ENCODE peak calls at places on chromosomes 2 and 18, in nine cellular contexts. One of them, this sample, is unnamed.

GRCh38 chr2:204321910-204322765 is 223.1 kb upstream of the PARD3B start:
- DNase-seq in astrocyte: peak; percentile 27
- DNase-seq in fibroblast of lung: peak; percentile 18
- DNase-seq in A673: peak; percentile 48
- DNase-seq in right cardiac atrium: no peak
- DNase-seq in IMR-90: peak; percentile 62
- DNase-seq in neuronal stem cell: no peak
- DNase-seq in heart right ventricle: no peak
- DNase-seq in mammary epithelial cell: peak; percentile 4
- DNase-seq in this sample: no peak

GRCh38 chr2:189466656-189467055 is 25.4 kb downstream of the WDR75 start:
- DNase-seq in A673: peak; percentile 53
- DNase-seq in right cardiac atrium: no peak
- DNase-seq in mammary epithelial cell: no peak
- DNase-seq in IMR-90: peak; percentile 50
- DNase-seq in fibroblast of lung: peak; percentile 58
- DNase-seq in heart right ventricle: no peak
- DNase-seq in neuronal stem cell: no peak
- DNase-seq in astrocyte: no peak
- DNase-seq in this sample: no peak

GRCh38 chr2:181876614-181877063 is 14.9 kb upstream of the ITPRID2 start:
- DNase-seq in mammary epithelial cell: peak; percentile 98
- DNase-seq in fibroblast of lung: peak; percentile 51
- DNase-seq in astrocyte: peak; percentile 32
- DNase-seq in A673: no peak
- DNase-seq in heart right ventricle: no peak
- DNase-seq in IMR-90: peak; percentile 68
- DNase-seq in neuronal stem cell: no peak
- DNase-seq in right cardiac atrium: no peak
- DNase-seq in this sample: peak; percentile 53

GRCh38 chr2:45274190-45274926 is 265.1 kb upstream of the SIX2 start:
- DNase-seq in neuronal stem cell: peak; percentile 24
- DNase-seq in IMR-90: no peak
- DNase-seq in astrocyte: no peak
- DNase-seq in heart right ventricle: no peak
- DNase-seq in right cardiac atrium: no peak
- DNase-seq in fibroblast of lung: no peak
- DNase-seq in A673: no peak
- DNase-seq in mammary epithelial cell: no peak
- DNase-seq in this sample: no peak

GRCh38 chr2:149564983-149565382 is 22.6 kb downstream of the MMADHC start:
- DNase-seq in right cardiac atrium: no peak
- DNase-seq in IMR-90: no peak
- DNase-seq in heart right ventricle: no peak
- DNase-seq in mammary epithelial cell: no peak
- DNase-seq in fibroblast of lung: no peak
- DNase-seq in astrocyte: no peak
- DNase-seq in A673: no peak
- DNase-seq in neuronal stem cell: no peak
- DNase-seq in this sample: no peak

GRCh38 chr2:21331625-21332370 is 208.0 kb downstream of the TDRD15 start:
- DNase-seq in fibroblast of lung: no peak
- DNase-seq in A673: no peak
- DNase-seq in heart right ventricle: no peak
- DNase-seq in IMR-90: no peak
- DNase-seq in neuronal stem cell: no peak
- DNase-seq in astrocyte: no peak
- DNase-seq in mammary epithelial cell: no peak
- DNase-seq in right cardiac atrium: no peak
- DNase-seq in this sample: no peak

GRCh38 chr2:234792566-234792965 is 159.3 kb upstream of the SH3BP4 start:
- DNase-seq in A673: peak; percentile 76
- DNase-seq in mammary epithelial cell: no peak
- DNase-seq in astrocyte: peak; percentile 95
- DNase-seq in fibroblast of lung: no peak
- DNase-seq in right cardiac atrium: no peak
- DNase-seq in neuronal stem cell: peak; percentile 21
- DNase-seq in heart right ventricle: no peak
- DNase-seq in IMR-90: no peak
- DNase-seq in this sample: no peak

GRCh38 chr2:177245010-177245422 is 19.5 kb downstream of the NFE2L2 start:
- DNase-seq in neuronal stem cell: no peak
- DNase-seq in heart right ventricle: no peak
- DNase-seq in fibroblast of lung: peak; percentile 66
- DNase-seq in IMR-90: peak; percentile 88
- DNase-seq in A673: peak; percentile 78
- DNase-seq in mammary epithelial cell: no peak
- DNase-seq in astrocyte: peak; percentile 87
- DNase-seq in right cardiac atrium: no peak
- DNase-seq in this sample: no peak

GRCh38 chr18:3186678-3187658 is 32.8 kb downstream of the MYOM1 start:
- DNase-seq in right cardiac atrium: no peak
- DNase-seq in IMR-90: no peak
- DNase-seq in astrocyte: no peak
- DNase-seq in neuronal stem cell: no peak
- DNase-seq in A673: peak; percentile 35
- DNase-seq in fibroblast of lung: peak; percentile 27
- DNase-seq in mammary epithelial cell: no peak
- DNase-seq in heart right ventricle: no peak
- DNase-seq in this sample: no peak

GRCh38 chr2:102116675-102117471 is 25.7 kb upstream of the IL1R1 start:
- DNase-seq in right cardiac atrium: no peak
- DNase-seq in astrocyte: peak; percentile 45
- DNase-seq in A673: no peak
- DNase-seq in IMR-90: peak; percentile 28
- DNase-seq in heart right ventricle: no peak
- DNase-seq in neuronal stem cell: no peak
- DNase-seq in mammary epithelial cell: no peak
- DNase-seq in fibroblast of lung: peak; percentile 87
- DNase-seq in this sample: no peak

DNA sequence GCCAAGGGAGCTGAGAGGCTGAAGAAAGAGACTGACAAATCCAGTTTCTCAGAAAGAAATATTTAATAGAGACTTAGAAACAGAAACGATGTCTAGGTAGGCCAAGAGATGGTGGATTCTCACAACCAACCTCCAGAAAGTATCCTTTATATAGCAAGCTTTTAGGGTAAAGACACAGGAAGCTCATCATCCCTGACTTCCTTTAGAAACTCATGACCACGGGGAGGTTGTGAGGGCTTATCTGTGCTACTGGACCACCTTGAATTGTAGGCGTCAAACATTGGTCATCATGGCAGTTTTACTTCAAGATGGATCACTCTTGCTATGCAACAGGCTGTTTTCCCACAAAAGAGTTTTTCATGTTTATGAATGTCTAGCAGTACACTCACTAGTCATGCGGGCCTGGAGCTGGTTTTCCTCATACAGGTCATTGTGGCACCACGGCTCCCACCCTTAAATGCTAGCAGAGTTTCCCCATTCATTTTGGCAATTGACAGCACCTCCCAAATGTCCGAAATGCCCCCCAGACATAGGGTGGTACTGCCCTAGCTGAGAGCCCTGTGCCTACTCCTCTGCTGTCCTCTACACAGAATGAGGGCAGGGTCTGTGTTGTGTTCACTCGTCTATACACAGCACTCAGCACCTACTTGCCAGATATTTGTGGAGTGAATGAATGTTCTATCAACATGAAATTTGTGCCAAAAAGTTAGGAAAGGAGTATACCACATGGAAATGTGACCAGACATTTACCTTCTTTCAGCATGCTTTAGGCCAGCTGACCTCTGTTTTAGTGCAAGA is 89.0 kb downstream of the TMEM247 start:
- DNase-seq in astrocyte: peak; percentile 19
- DNase-seq in right cardiac atrium: no peak
- DNase-seq in mammary epithelial cell: no peak
- DNase-seq in heart right ventricle: no peak
- DNase-seq in neuronal stem cell: no peak
- DNase-seq in IMR-90: no peak
- DNase-seq in A673: no peak
- DNase-seq in fibroblast of lung: no peak
- DNase-seq in this sample: no peak
- H3K4me3 ChIP-seq in astrocyte: no peak overlapping the region
- H3K4me3 ChIP-seq in right cardiac atrium: no peak overlapping the region
- H3K4me3 ChIP-seq in mammary epithelial cell: no peak overlapping the region
- H3K4me3 ChIP-seq in heart right ventricle: no peak overlapping the region
- H3K4me3 ChIP-seq in neuronal stem cell: no peak overlapping the region
- H3K4me3 ChIP-seq in IMR-90: no peak overlapping the region
- H3K4me3 ChIP-seq in A673: no peak overlapping the region
- H3K4me3 ChIP-seq in fibroblast of lung: no peak overlapping the region
- H3K4me3 ChIP-seq in this sample: no peak overlapping the region

DNA sequence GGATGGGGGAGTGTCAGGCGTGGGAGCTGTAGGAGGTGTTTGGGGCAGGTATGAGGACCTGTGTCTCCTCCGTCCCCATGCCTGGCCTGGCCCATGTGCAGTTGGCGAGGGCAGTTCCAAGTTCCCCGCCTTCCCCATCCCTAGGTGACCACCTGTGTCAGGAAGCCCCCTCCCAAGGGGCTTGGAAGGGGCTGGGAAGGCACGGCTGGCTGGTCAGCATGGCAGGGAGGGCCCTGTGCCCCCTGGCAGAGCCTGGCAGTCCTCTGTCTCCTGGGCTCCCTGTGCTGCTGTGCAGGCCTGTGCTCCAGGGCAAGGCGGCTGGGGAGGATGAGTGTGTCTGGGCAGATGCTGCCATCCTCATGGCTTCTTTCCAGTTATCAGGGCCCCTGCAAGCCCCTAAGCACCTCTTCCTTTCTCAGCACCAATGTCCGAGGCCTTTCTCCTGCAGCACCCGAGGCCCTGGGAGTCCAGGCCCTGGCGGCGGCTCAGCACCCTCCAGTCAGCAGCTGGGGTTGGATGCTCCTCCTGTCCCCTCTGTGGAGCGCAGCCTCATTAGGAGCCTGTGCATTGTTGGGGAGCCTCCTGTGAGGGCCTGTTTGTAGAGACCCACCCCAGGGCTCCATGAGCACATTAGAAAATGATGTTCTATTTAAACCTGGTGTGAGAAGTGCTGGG is 101.7 kb downstream of the FAM210A start:
- DNase-seq in heart right ventricle: no peak
- DNase-seq in right cardiac atrium: no peak
- DNase-seq in mammary epithelial cell: no peak
- DNase-seq in A673: no peak
- DNase-seq in neuronal stem cell: no peak
- DNase-seq in IMR-90: no peak
- DNase-seq in fibroblast of lung: no peak
- DNase-seq in astrocyte: no peak
- DNase-seq in this sample: no peak
- H3K27me3 ChIP-seq in heart right ventricle: no peaks in the 10 kb centered on the region
- H3K27me3 ChIP-seq in right cardiac atrium: no peaks in the 10 kb centered on the region
- H3K27me3 ChIP-seq in mammary epithelial cell: no peaks in the 10 kb centered on the region
- H3K27me3 ChIP-seq in A673: no peaks in the 10 kb centered on the region
- H3K27me3 ChIP-seq in neuronal stem cell: peaks cover 63% of the 10 kb centered on the region
- H3K27me3 ChIP-seq in IMR-90: peaks cover 15% of the 10 kb centered on the region
- H3K27me3 ChIP-seq in fibroblast of lung: no peaks in the 10 kb centered on the region
- H3K27me3 ChIP-seq in astrocyte: peaks cover 3% of the 10 kb centered on the region
- H3K27me3 ChIP-seq in this sample: peaks cover 6% of the 10 kb centered on the region

DNA sequence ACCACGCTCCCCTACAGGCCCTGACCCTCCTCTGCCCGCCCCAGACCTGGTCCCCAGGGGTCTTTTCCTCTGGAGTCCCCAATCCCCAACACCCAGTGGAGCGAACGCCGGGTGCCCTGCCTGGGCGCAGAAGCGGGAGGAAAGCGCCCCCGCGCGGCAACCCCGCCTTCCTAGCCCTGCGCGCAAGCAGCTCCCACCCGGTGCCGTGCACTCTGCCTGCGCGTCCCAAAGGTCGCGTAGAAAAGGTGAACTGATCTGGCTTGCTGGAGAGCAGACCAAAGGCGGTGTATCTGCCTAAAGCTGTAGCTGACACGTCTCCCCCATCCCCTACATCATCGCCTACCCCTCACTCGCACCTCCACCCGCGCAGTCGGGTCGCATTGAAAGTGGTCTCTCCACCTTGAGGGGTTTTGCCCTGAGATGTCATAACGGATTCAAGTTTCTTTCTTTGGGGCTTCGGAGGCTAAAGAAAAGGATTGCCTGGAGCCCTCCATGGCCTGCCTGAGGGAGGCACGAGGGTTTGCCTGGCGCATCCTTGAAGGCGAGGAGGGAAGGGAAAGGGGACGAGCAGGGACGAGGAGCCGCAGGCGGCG is 5.7 kb downstream of the GAD1 start:
- DNase-seq in A673: peak; percentile 49
- DNase-seq in fibroblast of lung: no peak
- DNase-seq in neuronal stem cell: peak; percentile 27
- DNase-seq in heart right ventricle: peak; percentile 28
- DNase-seq in astrocyte: no peak
- DNase-seq in right cardiac atrium: peak; percentile 64
- DNase-seq in IMR-90: no peak
- DNase-seq in mammary epithelial cell: no peak
- DNase-seq in this sample: no peak
- H3K4me3 ChIP-seq in A673: peak overlapping the region; percentile 32
- H3K4me3 ChIP-seq in fibroblast of lung: no peak overlapping the region
- H3K4me3 ChIP-seq in neuronal stem cell: peak overlapping the region; percentile 3
- H3K4me3 ChIP-seq in heart right ventricle: peak overlapping the region; percentile 26
- H3K4me3 ChIP-seq in astrocyte: no peak overlapping the region
- H3K4me3 ChIP-seq in right cardiac atrium: peak overlapping the region; percentile 51
- H3K4me3 ChIP-seq in IMR-90: no peak overlapping the region
- H3K4me3 ChIP-seq in mammary epithelial cell: no peak overlapping the region
- H3K4me3 ChIP-seq in this sample: no peak overlapping the region

GRCh38 chr2:23509593-23510295 is 124.8 kb downstream of the KLHL29 start:
- DNase-seq in A673: peak; percentile 55
- DNase-seq in astrocyte: no peak
- DNase-seq in mammary epithelial cell: no peak
- DNase-seq in fibroblast of lung: no peak
- DNase-seq in IMR-90: no peak
- DNase-seq in right cardiac atrium: peak; percentile 32
- DNase-seq in heart right ventricle: no peak
- DNase-seq in neuronal stem cell: no peak
- DNase-seq in this sample: no peak

GRCh38 chr2:23508066-23508390 is 123.0 kb downstream of the KLHL29 start:
- DNase-seq in astrocyte: no peak
- DNase-seq in neuronal stem cell: no peak
- DNase-seq in mammary epithelial cell: no peak
- DNase-seq in fibroblast of lung: no peak
- DNase-seq in heart right ventricle: no peak
- DNase-seq in IMR-90: no peak
- DNase-seq in A673: no peak
- DNase-seq in right cardiac atrium: peak; percentile 28
- DNase-seq in this sample: no peak

GRCh38 chr2:23507267-23508065 is 122.5 kb downstream of the KLHL29 start:
- DNase-seq in neuronal stem cell: no peak
- DNase-seq in mammary epithelial cell: no peak
- DNase-seq in right cardiac atrium: peak; percentile 40
- DNase-seq in IMR-90: no peak
- DNase-seq in A673: no peak
- DNase-seq in fibroblast of lung: no peak
- DNase-seq in astrocyte: no peak
- DNase-seq in heart right ventricle: no peak
- DNase-seq in this sample: no peak

GRCh38 chr2:23510471-23510870 is 125.5 kb downstream of the KLHL29 start:
- DNase-seq in neuronal stem cell: no peak
- DNase-seq in A673: no peak
- DNase-seq in IMR-90: no peak
- DNase-seq in heart right ventricle: peak; percentile 54
- DNase-seq in astrocyte: no peak
- DNase-seq in mammary epithelial cell: no peak
- DNase-seq in right cardiac atrium: peak; percentile 61
- DNase-seq in fibroblast of lung: no peak
- DNase-seq in this sample: no peak

DNA sequence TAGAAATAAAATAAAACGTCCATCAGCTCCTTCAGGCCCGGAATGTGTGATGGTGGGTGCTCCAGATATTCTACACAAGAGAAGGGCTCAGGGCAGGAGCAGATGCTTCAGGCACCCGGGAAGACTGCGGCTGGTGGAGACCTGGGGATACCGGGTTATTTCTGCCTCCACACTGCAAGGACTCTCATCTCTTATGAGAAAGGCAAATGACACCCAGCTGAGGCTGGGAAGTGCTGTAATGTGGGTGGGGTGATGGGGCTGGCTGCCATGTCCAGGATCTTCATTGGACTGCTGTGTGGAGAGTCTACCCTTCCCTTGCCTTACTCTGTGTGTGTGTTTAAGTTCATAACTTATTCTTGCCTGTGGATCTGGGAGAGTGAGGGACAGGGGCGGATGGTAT is 124.1 kb downstream of the KLHL29 start:
- DNase-seq in heart right ventricle: no peak
- DNase-seq in A673: no peak
- DNase-seq in neuronal stem cell: no peak
- DNase-seq in astrocyte: no peak
- DNase-seq in fibroblast of lung: no peak
- DNase-seq in IMR-90: no peak
- DNase-seq in mammary epithelial cell: no peak
- DNase-seq in right cardiac atrium: peak; percentile 18
- DNase-seq in this sample: no peak
- H3K27me3 ChIP-seq in heart right ventricle: no peaks in the 10 kb centered on the region
- H3K27me3 ChIP-seq in A673: no peaks in the 10 kb centered on the region
- H3K27me3 ChIP-seq in neuronal stem cell: no peaks in the 10 kb centered on the region
- H3K27me3 ChIP-seq in astrocyte: peaks cover 23% of the 10 kb centered on the region
- H3K27me3 ChIP-seq in fibroblast of lung: no peaks in the 10 kb centered on the region
- H3K27me3 ChIP-seq in IMR-90: no peaks in the 10 kb centered on the region
- H3K27me3 ChIP-seq in mammary epithelial cell: no peaks in the 10 kb centered on the region
- H3K27me3 ChIP-seq in right cardiac atrium: no peaks in the 10 kb centered on the region
- H3K27me3 ChIP-seq in this sample: no peaks in the 10 kb centered on the region

This sample was measured in kidney epithelial cell.